ENCODE peak calls at places on chromosomes 1 and 21, in four cellular contexts. D, R, O and Q are unnamed samples.

GRCh38 chr1:31181515-31182343 is 58.0 kb downstream of the NKAIN1 start:
- DNase-seq in O (peak; percentile 83), D (no peak), R (no peak), Q (peak; percentile 69)

GRCh38 chr1:184002071-184002470 is 35.5 kb downstream of the COLGALT2 start:
- DNase-seq in D (no peak), R (no peak), O (peak; percentile 56), Q (no peak)

GRCh38 chr1:219916257-219916656 is 12.1 kb downstream of the SLC30A10 start:
- DNase-seq in R (no peak), D (no peak), O (no peak), Q (no peak)

GRCh38 chr1:173332026-173332425 is 124.9 kb upstream of the TNFSF4 start:
- DNase-seq in O (peak; percentile 18), D (no peak), R (no peak), Q (no peak)

GRCh38 chr1:198934901-198935301 is 296.1 kb downstream of the PTPRC start:
- DNase-seq in R (no peak), O (no peak), D (peak; percentile 42), Q (no peak)

GRCh38 chr1:2787163-2787911 is 14.2 kb downstream of the TTC34 start:
- DNase-seq in R (no peak), D (no peak), O (no peak), Q (no peak)

GRCh38 chr1:156616463-156616862 is 2.8 kb upstream of the HAPLN2 start:
- DNase-seq in D (no peak), R (no peak), O (peak; percentile 95), Q (no peak)

GRCh38 chr21:34808569-34809204 is 139.9 kb downstream of the CLIC6 start:
- DNase-seq in D (no peak), O (no peak), R (no peak), Q (no peak)

GRCh38 chr1:45306319-45306718 is 20.4 kb upstream of the HPDL start:
- DNase-seq in O (no peak), R (no peak), D (peak; percentile 69), Q (no peak)

GRCh38 chr1:157969693-157970485 is 23.6 kb upstream of the KIRREL1 start:
- DNase-seq in O (peak; percentile 41), D (no peak), R (no peak), Q (no peak)

GRCh38 chr1:53075206-53075605 is 13.2 kb downstream of the PODN start:
- DNase-seq in R (no peak), O (no peak), D (no peak), Q (no peak)

GRCh38 chr1:187862506-187862905 is 1033.8 kb downstream of the PLA2G4A start:
- DNase-seq in O (no peak), D (no peak), R (no peak), Q (no peak)

GRCh38 chr1:228333739-228334115 is 72.9 kb downstream of the TRIM11 start:
- DNase-seq in D (no peak), R (no peak), O (no peak), Q (no peak)

GRCh38 chr1:2241820-2242219 is 13.7 kb downstream of the SKI start:
- DNase-seq in O (no peak), D (no peak), R (no peak), Q (no peak)

GRCh38 chr1:177255411-177255810 is 84.7 kb downstream of the BRINP2 start:
- DNase-seq in O (no peak), R (no peak), D (no peak), Q (no peak)

GRCh38 chr1:211511947-211512346 is 20.0 kb upstream of the RD3 start:
- DNase-seq in R (no peak), O (no peak), D (no peak), Q (no peak)

DNA sequence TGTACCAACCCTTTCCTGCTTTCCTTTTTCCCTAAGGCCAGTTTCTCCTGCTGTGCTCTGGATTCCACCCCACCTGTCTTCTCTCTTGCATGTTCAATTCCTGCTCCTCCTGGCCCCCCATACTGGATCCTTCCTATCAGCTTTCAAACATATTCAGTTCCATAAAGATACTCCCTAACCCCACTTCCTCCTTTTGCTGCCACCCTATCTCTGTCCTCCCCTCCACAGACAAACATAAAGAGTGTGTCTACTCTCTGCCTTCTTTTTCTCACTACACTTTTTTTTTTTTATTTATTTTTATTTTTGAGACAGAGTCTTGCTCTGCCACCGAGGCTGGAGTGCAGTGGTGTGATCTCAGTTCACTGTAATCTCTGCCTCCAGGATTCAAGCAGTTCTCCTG is 16.9 kb upstream of the RPF1 start:
- DNase-seq in O (no peak), R (no peak), D (no peak), Q (no peak)
- TF ChIP-seq SPI1 in O (peak; percentile 94), R (peak; percentile 87), D (no peak), Q (peak; percentile 1)

GRCh38 chr1:59750612-59751395 is 63.9 kb upstream of the HOOK1 start:
- DNase-seq in O (no peak), D (no peak), R (no peak), Q (no peak)
- TF ChIP-seq POLR2AphosphoS5 in O (no peak), D (no peak), R (no peak), Q (no peak)

DNA sequence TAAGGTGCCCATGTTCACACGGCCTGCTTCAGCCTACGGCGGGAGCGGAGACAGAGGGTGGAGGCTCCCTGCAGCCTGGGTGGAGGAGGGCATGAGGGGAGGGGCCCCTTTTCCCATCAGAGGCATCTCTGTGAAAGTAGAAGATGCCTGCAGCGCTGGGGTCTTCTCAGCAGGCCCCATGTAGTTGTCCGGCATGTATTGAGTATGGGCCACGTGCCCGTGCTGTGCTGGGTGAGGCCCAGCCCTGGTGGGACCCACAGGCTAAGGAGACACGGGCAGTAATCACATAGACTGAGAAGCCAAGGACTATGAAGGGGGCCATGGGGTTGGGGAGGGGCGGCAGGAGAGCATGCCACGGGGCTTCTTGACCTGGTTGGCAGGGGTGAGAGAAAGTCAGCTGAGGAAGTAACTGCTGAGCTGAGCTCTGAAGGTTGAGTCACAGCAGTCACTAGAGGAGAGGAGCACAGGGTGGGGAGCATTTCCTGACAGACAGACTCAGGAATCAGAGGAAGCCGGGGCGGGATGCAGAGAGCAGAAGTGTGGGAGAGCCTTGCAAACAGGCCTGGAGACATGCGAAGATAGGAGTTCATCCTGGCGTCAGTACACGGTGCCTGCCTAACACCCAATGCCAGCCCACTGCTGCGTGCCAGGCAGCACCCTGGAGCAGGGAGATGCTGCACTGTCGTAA is 21.6 kb downstream of the PSEN2 start:
- DNase-seq in R (no peak), D (no peak), O (no peak), Q (no peak)
- TF ChIP-seq SPI1 in R (no peak), D (no peak), O (no peak), Q (no peak)

GRCh38 chr1:19414490-19414889 is 70.8 kb downstream of the CAPZB start:
- DNase-seq in O (no peak), D (no peak), R (no peak), Q (no peak)
- TF ChIP-seq POLR2AphosphoS5 in O (no peak), D (no peak), R (no peak), Q (no peak)